ENCODE peak calls at places on chromosomes 12 and 14, in eight cellular contexts. One of them, this sample, is unnamed.

GRCh38 chr12:12224240-12224940 is 42.5 kb downstream of the LRP6 start:
- DNase-seq in adrenal gland: no peak
- DNase-seq in pancreas: no peak
- DNase-seq in cardiac fibroblast: peak
- DNase-seq in left ventricle myocardium inferior: no peak
- DNase-seq in fibroblast of mammary gland: peak
- DNase-seq in activated B cell treated with CpG ODN at 0.5 μM for 24 hours: no peak
- DNase-seq in astrocyte of the spinal cord: peak
- DNase-seq in this sample: no peak

GRCh38 chr12:75289678-75290200 is 40.4 kb downstream of the CAPS2 start:
- DNase-seq in adrenal gland: no peak
- DNase-seq in pancreas: no peak
- DNase-seq in cardiac fibroblast: peak
- DNase-seq in left ventricle myocardium inferior: no peak
- DNase-seq in fibroblast of mammary gland: peak
- DNase-seq in activated B cell treated with CpG ODN at 0.5 μM for 24 hours: no peak
- DNase-seq in astrocyte of the spinal cord: peak
- DNase-seq in this sample: no peak

GRCh38 chr14:55446833-55447232 is 6.4 kb upstream of the TBPL2 start:
- DNase-seq in adrenal gland: peak
- DNase-seq in pancreas: no peak
- DNase-seq in cardiac fibroblast: peak
- DNase-seq in left ventricle myocardium inferior: no peak
- DNase-seq in fibroblast of mammary gland: peak
- DNase-seq in activated B cell treated with CpG ODN at 0.5 μM for 24 hours: no peak
- DNase-seq in astrocyte of the spinal cord: peak
- DNase-seq in this sample: no peak

GRCh38 chr14:76386922-76387782 is 11.2 kb downstream of the ESRRB start:
- DNase-seq in adrenal gland: peak
- DNase-seq in pancreas: peak
- DNase-seq in cardiac fibroblast: peak
- DNase-seq in left ventricle myocardium inferior: peak
- DNase-seq in fibroblast of mammary gland: peak
- DNase-seq in activated B cell treated with CpG ODN at 0.5 μM for 24 hours: peak
- DNase-seq in astrocyte of the spinal cord: peak
- DNase-seq in this sample: peak

GRCh38 chr12:52242442-52243263 is 9.6 kb downstream of the KRT7 start:
- DNase-seq in adrenal gland: no peak
- DNase-seq in pancreas: no peak
- DNase-seq in cardiac fibroblast: no peak
- DNase-seq in left ventricle myocardium inferior: no peak
- DNase-seq in fibroblast of mammary gland: no peak
- DNase-seq in activated B cell treated with CpG ODN at 0.5 μM for 24 hours: no peak
- DNase-seq in astrocyte of the spinal cord: no peak
- DNase-seq in this sample: no peak

GRCh38 chr14:24119691-24120090 is 4.9 kb upstream of the NRL start:
- DNase-seq in adrenal gland: no peak
- DNase-seq in pancreas: no peak
- DNase-seq in cardiac fibroblast: no peak
- DNase-seq in left ventricle myocardium inferior: no peak
- DNase-seq in fibroblast of mammary gland: no peak
- DNase-seq in activated B cell treated with CpG ODN at 0.5 μM for 24 hours: no peak
- DNase-seq in astrocyte of the spinal cord: no peak
- DNase-seq in this sample: no peak

GRCh38 chr12:94336201-94336915 is 123.3 kb downstream of the CEP83 start:
- DNase-seq in adrenal gland: no peak
- DNase-seq in pancreas: no peak
- DNase-seq in cardiac fibroblast: peak
- DNase-seq in left ventricle myocardium inferior: no peak
- DNase-seq in fibroblast of mammary gland: peak
- DNase-seq in activated B cell treated with CpG ODN at 0.5 μM for 24 hours: no peak
- DNase-seq in astrocyte of the spinal cord: no peak
- DNase-seq in this sample: no peak

GRCh38 chr12:120230326-120230973 is 29.5 kb upstream of the RPLP0 start:
- DNase-seq in adrenal gland: peak
- DNase-seq in pancreas: no peak
- DNase-seq in cardiac fibroblast: peak
- DNase-seq in left ventricle myocardium inferior: peak
- DNase-seq in fibroblast of mammary gland: peak
- DNase-seq in activated B cell treated with CpG ODN at 0.5 μM for 24 hours: no peak
- DNase-seq in astrocyte of the spinal cord: peak
- DNase-seq in this sample: peak

GRCh38 chr14:100972134-100972905 is 68.8 kb upstream of the RTL1 start:
- DNase-seq in adrenal gland: no peak
- DNase-seq in pancreas: no peak
- DNase-seq in cardiac fibroblast: peak
- DNase-seq in left ventricle myocardium inferior: no peak
- DNase-seq in fibroblast of mammary gland: peak
- DNase-seq in activated B cell treated with CpG ODN at 0.5 μM for 24 hours: no peak
- DNase-seq in astrocyte of the spinal cord: peak
- DNase-seq in this sample: no peak

GRCh38 chr12:17810399-17810798 is 279.6 kb downstream of the RERGL start:
- DNase-seq in adrenal gland: no peak
- DNase-seq in pancreas: no peak
- DNase-seq in cardiac fibroblast: no peak
- DNase-seq in left ventricle myocardium inferior: no peak
- DNase-seq in fibroblast of mammary gland: no peak
- DNase-seq in activated B cell treated with CpG ODN at 0.5 μM for 24 hours: no peak
- DNase-seq in astrocyte of the spinal cord: no peak
- DNase-seq in this sample: no peak

GRCh38 chr14:95834491-95834890 is 42.1 kb upstream of the TUNAR start:
- DNase-seq in adrenal gland: no peak
- DNase-seq in pancreas: no peak
- DNase-seq in cardiac fibroblast: no peak
- DNase-seq in left ventricle myocardium inferior: no peak
- DNase-seq in fibroblast of mammary gland: no peak
- DNase-seq in activated B cell treated with CpG ODN at 0.5 μM for 24 hours: no peak
- DNase-seq in astrocyte of the spinal cord: no peak
- DNase-seq in this sample: peak

GRCh38 chr14:105864651-105865265 is 338.4 kb downstream of the TMEM121 start:
- DNase-seq in adrenal gland: peak
- DNase-seq in pancreas: peak
- DNase-seq in cardiac fibroblast: no peak
- DNase-seq in left ventricle myocardium inferior: peak
- DNase-seq in fibroblast of mammary gland: no peak
- DNase-seq in activated B cell treated with CpG ODN at 0.5 μM for 24 hours: no peak
- DNase-seq in astrocyte of the spinal cord: no peak
- DNase-seq in this sample: no peak

GRCh38 chr12:56763753-56764657 is 881 bp downstream of the HSD17B6 start:
- DNase-seq in adrenal gland: no peak
- DNase-seq in pancreas: no peak
- DNase-seq in cardiac fibroblast: peak
- DNase-seq in left ventricle myocardium inferior: no peak
- DNase-seq in fibroblast of mammary gland: peak
- DNase-seq in activated B cell treated with CpG ODN at 0.5 μM for 24 hours: no peak
- DNase-seq in astrocyte of the spinal cord: no peak
- DNase-seq in this sample: no peak

GRCh38 chr12:103952497-103952896 is 13.2 kb upstream of the TDG start:
- DNase-seq in adrenal gland: no peak
- DNase-seq in pancreas: no peak
- DNase-seq in cardiac fibroblast: no peak
- DNase-seq in left ventricle myocardium inferior: no peak
- DNase-seq in fibroblast of mammary gland: no peak
- DNase-seq in activated B cell treated with CpG ODN at 0.5 μM for 24 hours: no peak
- DNase-seq in astrocyte of the spinal cord: no peak
- DNase-seq in this sample: no peak

GRCh38 chr12:55970775-55971174 is 3.1 kb upstream of the RAB5B start:
- DNase-seq in adrenal gland: no peak
- DNase-seq in pancreas: no peak
- DNase-seq in cardiac fibroblast: peak
- DNase-seq in left ventricle myocardium inferior: no peak
- DNase-seq in fibroblast of mammary gland: peak
- DNase-seq in activated B cell treated with CpG ODN at 0.5 μM for 24 hours: no peak
- DNase-seq in astrocyte of the spinal cord: no peak
- DNase-seq in this sample: no peak

GRCh38 chr12:65999564-66000280 is 130.8 kb downstream of the LLPH start:
- DNase-seq in adrenal gland: no peak
- DNase-seq in pancreas: no peak
- DNase-seq in cardiac fibroblast: peak
- DNase-seq in left ventricle myocardium inferior: no peak
- DNase-seq in fibroblast of mammary gland: no peak
- DNase-seq in activated B cell treated with CpG ODN at 0.5 μM for 24 hours: no peak
- DNase-seq in astrocyte of the spinal cord: peak
- DNase-seq in this sample: no peak

GRCh38 chr12:108573310-108573709 is 10.9 kb downstream of the ISCU start:
- DNase-seq in adrenal gland: no peak
- DNase-seq in pancreas: no peak
- DNase-seq in cardiac fibroblast: no peak
- DNase-seq in left ventricle myocardium inferior: no peak
- DNase-seq in fibroblast of mammary gland: peak
- DNase-seq in activated B cell treated with CpG ODN at 0.5 μM for 24 hours: no peak
- DNase-seq in astrocyte of the spinal cord: no peak
- DNase-seq in this sample: no peak

DNA sequence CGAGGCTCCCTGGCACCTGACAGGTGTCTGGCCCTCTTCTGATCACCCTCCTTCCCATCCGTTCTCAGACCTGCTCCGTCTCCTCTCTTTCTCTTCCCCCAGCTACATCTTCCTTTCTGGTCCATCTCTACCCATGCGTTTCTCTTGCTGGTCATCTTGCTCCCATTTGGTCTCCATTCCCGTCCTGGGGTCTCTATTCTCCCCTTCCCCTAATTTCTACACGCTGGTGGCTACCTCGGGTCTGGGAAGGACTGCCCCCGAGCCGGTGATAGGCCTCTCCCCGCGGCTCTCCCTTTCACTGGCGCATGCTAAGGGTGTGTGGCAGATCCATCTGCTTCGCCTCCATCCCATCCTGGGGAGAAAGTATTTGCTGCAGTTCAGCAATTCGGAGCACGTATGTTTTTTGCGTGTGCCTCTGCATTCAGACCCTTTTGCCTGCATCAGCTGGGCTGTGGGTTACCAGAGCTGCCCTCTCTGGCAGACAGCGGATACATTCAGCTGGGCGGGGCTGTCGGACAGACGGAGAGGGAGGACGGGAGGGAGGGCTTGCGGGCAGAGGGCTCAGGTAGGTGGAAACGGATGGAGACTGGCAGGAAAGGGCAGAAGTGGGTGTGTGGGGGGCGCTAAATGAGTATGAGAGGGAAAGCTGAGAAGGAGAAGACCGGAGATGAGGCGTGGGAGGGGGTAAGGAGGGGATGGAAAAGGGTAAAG is 775 bp downstream of the CLSTN3 start:
- DNase-seq in adrenal gland: peak
- DNase-seq in pancreas: peak
- DNase-seq in cardiac fibroblast: peak
- DNase-seq in left ventricle myocardium inferior: peak
- DNase-seq in fibroblast of mammary gland: peak
- DNase-seq in activated B cell treated with CpG ODN at 0.5 μM for 24 hours: peak
- DNase-seq in astrocyte of the spinal cord: peak
- DNase-seq in this sample: peak
- TF ChIP-seq CTCF in adrenal gland: no peak
- TF ChIP-seq CTCF in pancreas: no peak
- TF ChIP-seq CTCF in cardiac fibroblast: peak
- TF ChIP-seq CTCF in left ventricle myocardium inferior: no peak
- TF ChIP-seq CTCF in fibroblast of mammary gland: no peak
- TF ChIP-seq CTCF in activated B cell treated with CpG ODN at 0.5 μM for 24 hours: no peak
- TF ChIP-seq CTCF in astrocyte of the spinal cord: no peak
- TF ChIP-seq CTCF in this sample: no peak

DNA sequence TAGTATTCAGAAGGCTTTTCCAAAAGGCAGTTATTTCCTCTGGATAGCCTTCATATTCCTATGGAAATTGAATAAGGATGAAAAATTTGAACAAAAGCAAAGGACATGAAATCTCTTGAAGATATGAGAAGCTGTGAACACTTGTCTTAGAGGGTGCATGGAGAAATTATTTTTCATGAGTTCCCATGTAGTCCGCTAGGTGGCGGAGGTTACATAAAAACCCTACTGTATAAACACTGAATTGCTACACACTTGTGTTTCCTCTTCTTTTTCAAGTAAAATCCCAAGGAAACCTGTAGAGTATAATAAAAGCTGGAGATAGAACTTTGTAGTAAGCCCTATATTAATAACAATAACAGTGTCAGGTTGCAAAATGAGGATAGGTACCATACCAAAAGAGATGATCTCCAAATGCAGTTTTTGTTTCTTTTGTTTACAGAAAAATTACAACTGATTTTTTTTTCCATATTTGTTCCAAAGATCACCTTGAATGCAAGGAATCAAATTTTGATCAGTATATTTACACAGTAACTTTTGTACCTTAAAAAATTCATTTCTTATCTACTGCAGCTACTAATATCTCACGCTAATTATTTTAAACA is 37.8 kb upstream of the OR4E1 start:
- DNase-seq in adrenal gland: no peak
- DNase-seq in pancreas: no peak
- DNase-seq in cardiac fibroblast: peak
- DNase-seq in left ventricle myocardium inferior: no peak
- DNase-seq in fibroblast of mammary gland: peak
- DNase-seq in activated B cell treated with CpG ODN at 0.5 μM for 24 hours: no peak
- DNase-seq in astrocyte of the spinal cord: peak
- DNase-seq in this sample: peak
- TF ChIP-seq CTCF in adrenal gland: peak
- TF ChIP-seq CTCF in pancreas: peak
- TF ChIP-seq CTCF in cardiac fibroblast: peak
- TF ChIP-seq CTCF in left ventricle myocardium inferior: peak
- TF ChIP-seq CTCF in fibroblast of mammary gland: peak
- TF ChIP-seq CTCF in activated B cell treated with CpG ODN at 0.5 μM for 24 hours: peak
- TF ChIP-seq CTCF in astrocyte of the spinal cord: peak
- TF ChIP-seq CTCF in this sample: peak

GRCh38 chr14:47276931-47277330 is 398.5 kb downstream of the MDGA2 start:
- DNase-seq in adrenal gland: no peak
- DNase-seq in pancreas: no peak
- DNase-seq in cardiac fibroblast: no peak
- DNase-seq in left ventricle myocardium inferior: no peak
- DNase-seq in fibroblast of mammary gland: no peak
- DNase-seq in activated B cell treated with CpG ODN at 0.5 μM for 24 hours: no peak
- DNase-seq in astrocyte of the spinal cord: no peak
- DNase-seq in this sample: no peak

GRCh38 chr14:47277703-47278102 is 397.7 kb downstream of the MDGA2 start:
- DNase-seq in adrenal gland: no peak
- DNase-seq in pancreas: no peak
- DNase-seq in cardiac fibroblast: no peak
- DNase-seq in left ventricle myocardium inferior: no peak
- DNase-seq in fibroblast of mammary gland: peak
- DNase-seq in activated B cell treated with CpG ODN at 0.5 μM for 24 hours: no peak
- DNase-seq in astrocyte of the spinal cord: peak
- DNase-seq in this sample: no peak

GRCh38 chr14:47273939-47274338 is 401.5 kb downstream of the MDGA2 start:
- DNase-seq in adrenal gland: no peak
- DNase-seq in pancreas: no peak
- DNase-seq in cardiac fibroblast: no peak
- DNase-seq in left ventricle myocardium inferior: no peak
- DNase-seq in fibroblast of mammary gland: no peak
- DNase-seq in activated B cell treated with CpG ODN at 0.5 μM for 24 hours: no peak
- DNase-seq in astrocyte of the spinal cord: no peak
- DNase-seq in this sample: no peak

GRCh38 chr14:47284283-47284682 is 391.1 kb downstream of the MDGA2 start:
- DNase-seq in adrenal gland: no peak
- DNase-seq in pancreas: no peak
- DNase-seq in cardiac fibroblast: no peak
- DNase-seq in left ventricle myocardium inferior: no peak
- DNase-seq in fibroblast of mammary gland: no peak
- DNase-seq in activated B cell treated with CpG ODN at 0.5 μM for 24 hours: no peak
- DNase-seq in astrocyte of the spinal cord: no peak
- DNase-seq in this sample: no peak

GRCh38 chr14:47278233-47278842 is 397.1 kb downstream of the MDGA2 start:
- DNase-seq in adrenal gland: peak
- DNase-seq in pancreas: no peak
- DNase-seq in cardiac fibroblast: peak
- DNase-seq in left ventricle myocardium inferior: no peak
- DNase-seq in fibroblast of mammary gland: peak
- DNase-seq in activated B cell treated with CpG ODN at 0.5 μM for 24 hours: no peak
- DNase-seq in astrocyte of the spinal cord: peak
- DNase-seq in this sample: peak
- TF ChIP-seq CTCF in adrenal gland: peak
- TF ChIP-seq CTCF in pancreas: peak
- TF ChIP-seq CTCF in cardiac fibroblast: peak
- TF ChIP-seq CTCF in left ventricle myocardium inferior: peak
- TF ChIP-seq CTCF in fibroblast of mammary gland: peak
- TF ChIP-seq CTCF in activated B cell treated with CpG ODN at 0.5 μM for 24 hours: no peak
- TF ChIP-seq CTCF in astrocyte of the spinal cord: peak
- TF ChIP-seq CTCF in this sample: peak

GRCh38 chr12:122306407-122306806 is 40.1 kb upstream of the VPS33A start:
- DNase-seq in adrenal gland: no peak
- DNase-seq in pancreas: no peak
- DNase-seq in cardiac fibroblast: no peak
- DNase-seq in left ventricle myocardium inferior: no peak
- DNase-seq in fibroblast of mammary gland: no peak
- DNase-seq in activated B cell treated with CpG ODN at 0.5 μM for 24 hours: no peak
- DNase-seq in astrocyte of the spinal cord: no peak
- DNase-seq in this sample: peak
- TF ChIP-seq CTCF in adrenal gland: peak
- TF ChIP-seq CTCF in pancreas: no peak
- TF ChIP-seq CTCF in cardiac fibroblast: no peak
- TF ChIP-seq CTCF in left ventricle myocardium inferior: no peak
- TF ChIP-seq CTCF in fibroblast of mammary gland: no peak
- TF ChIP-seq CTCF in activated B cell treated with CpG ODN at 0.5 μM for 24 hours: no peak
- TF ChIP-seq CTCF in astrocyte of the spinal cord: no peak
- TF ChIP-seq CTCF in this sample: peak

This sample was measured in nephron progenitor cell.